ENCODE peak calls at places on chromosome 1, in nine cellular contexts. P, F, H, C, W, O, X, M and N are unnamed samples.

GRCh38 chr1:196723325-196724185 is 51.1 kb upstream of the CFHR3 start:
- DNase-seq in P (peak; percentile 53), F (peak; percentile 92), H (peak; percentile 51), C (peak; percentile 14), W (peak; percentile 3), O (no peak), X (peak; percentile 23), M (peak; percentile 94), N (peak; percentile 24)

GRCh38 chr1:155713054-155713453 is 24.2 kb downstream of the DAP3 start:
- DNase-seq in P (no peak), F (no peak), H (no peak), C (no peak), W (no peak), O (no peak), X (no peak), M (no peak), N (no peak)

GRCh38 chr1:84246228-84246627 is 55.3 kb upstream of the SAMD13 start:
- DNase-seq in P (no peak), F (no peak), H (no peak), C (no peak), W (no peak), O (no peak), X (no peak), M (no peak), N (no peak)

GRCh38 chr1:26696191-26696644 is 403 bp downstream of the ARID1A start:
- DNase-seq in P (peak; percentile 74), F (no peak), H (no peak), C (peak; percentile 54), W (peak; percentile 10), O (no peak), X (no peak), M (no peak), N (no peak)

GRCh38 chr1:206725053-206725963 is 40.6 kb downstream of the MAPKAPK2 start:
- DNase-seq in P (no peak), F (peak; percentile 81), H (peak; percentile 32), C (peak; percentile 56), W (peak; percentile 49), O (no peak), X (peak; percentile 51), M (peak; percentile 90), N (no peak)

GRCh38 chr1:182080955-182081582 is 19.6 kb upstream of the ZNF648 start:
- DNase-seq in P (no peak), F (peak; percentile 86), H (peak; percentile 38), C (peak; percentile 31), W (no peak), O (no peak), X (peak; percentile 27), M (peak; percentile 72), N (no peak)

GRCh38 chr1:51956528-51957509 is 33.7 kb downstream of the RAB3B start:
- DNase-seq in P (no peak), F (peak; percentile 27), H (no peak), C (no peak), W (no peak), O (no peak), X (peak; percentile 67), M (peak; percentile 54), N (no peak)

GRCh38 chr1:206524739-206525364 is 17.5 kb downstream of the RASSF5 start:
- DNase-seq in P (no peak), F (no peak), H (no peak), C (no peak), W (no peak), O (no peak), X (no peak), M (no peak), N (no peak)

GRCh38 chr1:91799159-91799558 is 86.8 kb downstream of the TGFBR3 start:
- DNase-seq in P (no peak), F (no peak), H (no peak), C (no peak), W (no peak), O (no peak), X (no peak), M (no peak), N (no peak)

GRCh38 chr1:14725641-14726213 is 127.2 kb downstream of the KAZN start:
- DNase-seq in P (no peak), F (peak; percentile 73), H (no peak), C (no peak), W (no peak), O (no peak), X (no peak), M (peak; percentile 94), N (no peak)

GRCh38 chr1:114549137-114549536 is 32.3 kb downstream of the BCAS2 start:
- DNase-seq in P (no peak), F (no peak), H (no peak), C (no peak), W (no peak), O (no peak), X (no peak), M (no peak), N (no peak)

GRCh38 chr1:208837242-208837641 is 593.1 kb upstream of the PLXNA2 start:
- DNase-seq in P (no peak), F (no peak), H (no peak), C (no peak), W (no peak), O (no peak), X (no peak), M (no peak), N (no peak)

GRCh38 chr1:36089393-36090121 is 865 bp downstream of the ADPRS start:
- DNase-seq in P (no peak), F (peak; percentile 74), H (no peak), C (no peak), W (no peak), O (peak; percentile 46), X (peak; percentile 58), M (peak; percentile 73), N (no peak)

GRCh38 chr1:21255284-21255942 is 34.9 kb downstream of the ECE1 start:
- DNase-seq in P (peak; percentile 93), F (peak; percentile 97), H (peak; percentile 76), C (peak; percentile 75), W (peak; percentile 71), O (peak; percentile 91), X (peak; percentile 79), M (peak; percentile 98), N (peak; percentile 74)

GRCh38 chr1:200917291-200917817 is 22.7 kb downstream of the INAVA start:
- DNase-seq in P (no peak), F (no peak), H (no peak), C (no peak), W (no peak), O (no peak), X (no peak), M (no peak), N (no peak)

GRCh38 chr1:160025314-160025713 is 6.5 kb downstream of the PIGM start:
- DNase-seq in P (no peak), F (no peak), H (no peak), C (no peak), W (no peak), O (no peak), X (no peak), M (no peak), N (no peak)

GRCh38 chr1:160028426-160028825 is 3.4 kb downstream of the PIGM start:
- DNase-seq in P (no peak), F (no peak), H (no peak), C (no peak), W (no peak), O (no peak), X (no peak), M (no peak), N (no peak)

GRCh38 chr1:160022330-160023310 is 9.2 kb downstream of the PIGM start:
- DNase-seq in P (no peak), F (no peak), H (no peak), C (no peak), W (no peak), O (no peak), X (no peak), M (no peak), N (no peak)

GRCh38 chr1:160021376-160022074 is 10.3 kb downstream of the PIGM start:
- DNase-seq in P (no peak), F (no peak), H (no peak), C (no peak), W (no peak), O (no peak), X (no peak), M (no peak), N (no peak)

DNA sequence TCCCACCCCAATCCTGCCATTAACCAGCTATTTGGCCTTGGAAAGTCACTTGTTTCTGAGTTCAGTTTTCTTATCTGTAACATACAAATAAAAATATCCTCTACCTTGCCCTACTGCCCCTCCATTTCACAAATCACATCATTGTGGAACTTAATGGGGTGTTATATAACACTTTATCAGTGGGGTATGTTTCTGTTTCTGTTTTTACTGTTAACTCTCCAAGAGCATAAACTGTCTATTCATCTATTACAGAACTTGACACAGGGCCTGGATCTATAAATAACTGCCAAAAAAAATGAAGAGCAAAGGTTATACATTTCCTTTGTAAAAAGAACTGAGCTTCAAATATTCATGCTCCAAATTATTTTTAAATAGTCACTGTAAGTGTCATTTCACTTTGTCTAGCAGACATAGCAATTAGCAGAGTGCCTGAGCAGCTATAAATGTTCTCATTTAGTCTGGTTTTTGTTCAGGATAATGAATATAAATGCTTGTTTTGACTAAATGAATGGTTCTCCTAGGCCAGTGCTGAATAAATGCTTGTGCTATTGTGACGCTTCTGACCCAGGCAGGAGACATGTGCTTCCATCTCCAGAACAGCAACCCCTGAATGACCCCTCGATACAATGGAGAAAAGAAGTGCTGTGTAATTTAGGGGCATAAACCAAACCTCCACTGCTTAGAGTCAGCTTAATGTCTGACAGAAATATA is 7.4 kb downstream of the PIGM start:
- DNase-seq in P (no peak), F (no peak), H (no peak), C (no peak), W (no peak), O (no peak), X (no peak), M (no peak), N (no peak)
- H3K36me3 ChIP-seq in P (no peaks in the 10 kb centered on the region), F (no peaks in the 10 kb centered on the region), H (peaks cover 5% of the 10 kb centered on the region), C (no peaks in the 10 kb centered on the region), W (no peaks in the 10 kb centered on the region), O (no peaks in the 10 kb centered on the region), X (no peaks in the 10 kb centered on the region), M (no peaks in the 10 kb centered on the region), N (no peaks in the 10 kb centered on the region)

GRCh38 chr1:44648514-44649250 is 25.6 kb downstream of the TMEM53 start:
- DNase-seq in P (no peak), F (no peak), H (no peak), C (no peak), W (no peak), O (no peak), X (no peak), M (no peak), N (no peak)
- H3K36me3 ChIP-seq in P (peaks cover 79% of the 10 kb centered on the region), F (peaks cover 15% of the 10 kb centered on the region), H (peaks cover 98% of the 10 kb centered on the region), C (peaks cover 6% of the 10 kb centered on the region), W (peaks cover 26% of the 10 kb centered on the region), O (no peaks in the 10 kb centered on the region), X (peaks cover 43% of the 10 kb centered on the region), M (peaks cover 61% of the 10 kb centered on the region), N (peaks cover 75% of the 10 kb centered on the region)

GRCh38 chr1:39745016-39745670 is 6.5 kb downstream of the PPIE start:
- DNase-seq in P (no peak), F (no peak), H (no peak), C (no peak), W (no peak), O (no peak), X (no peak), M (no peak), N (no peak)
- H3K36me3 ChIP-seq in P (peaks cover 100% of the 10 kb centered on the region), F (peaks cover 68% of the 10 kb centered on the region), H (peaks cover 98% of the 10 kb centered on the region), C (peaks cover 51% of the 10 kb centered on the region), W (peaks cover 73% of the 10 kb centered on the region), O (no peaks in the 10 kb centered on the region), X (peaks cover 48% of the 10 kb centered on the region), M (peaks cover 94% of the 10 kb centered on the region), N (peaks cover 92% of the 10 kb centered on the region)

DNA sequence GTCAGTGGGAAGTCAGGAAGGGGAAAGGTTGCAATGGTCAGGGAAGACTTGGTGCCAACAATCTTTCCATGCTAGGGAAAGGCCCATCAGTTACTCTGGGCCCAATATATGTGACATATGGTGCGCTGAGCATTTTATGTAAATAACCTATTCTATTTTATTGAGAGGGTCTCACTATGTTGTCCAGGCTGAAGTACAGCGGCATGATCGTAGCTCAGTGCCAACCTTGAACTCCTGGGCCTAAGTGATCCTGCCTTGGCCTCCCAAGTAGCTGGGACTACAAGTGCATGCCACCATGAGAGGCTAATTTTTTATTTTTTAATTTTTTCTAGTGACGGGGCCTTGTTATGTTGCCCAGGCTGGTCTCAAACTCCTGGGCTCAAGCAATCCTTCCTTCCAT is 6.8 kb downstream of the UQCRH start:
- DNase-seq in P (no peak), F (no peak), H (no peak), C (no peak), W (no peak), O (no peak), X (no peak), M (no peak), N (no peak)
- H3K36me3 ChIP-seq in P (peaks cover 64% of the 10 kb centered on the region), F (peaks cover 66% of the 10 kb centered on the region), H (peaks cover 81% of the 10 kb centered on the region), C (no peaks in the 10 kb centered on the region), W (peaks cover 24% of the 10 kb centered on the region), O (no peaks in the 10 kb centered on the region), X (peaks cover 44% of the 10 kb centered on the region), M (peaks cover 75% of the 10 kb centered on the region), N (peaks cover 46% of the 10 kb centered on the region)